ENCODE peak calls at places on chromosomes 3 and 15, in six cellular contexts. T is H9, S is IMR-90, J is mesenchymal stem cell, B is H1, E is trophoblast cell. D is an unnamed sample.

GRCh38 chr15:96181873-96182301 is 148.6 kb upstream of the NR2F2 start:
- DNase-seq in T (no peak), S (peak), J (peak), B (no peak), E (peak), D (no peak)

GRCh38 chr15:75235760-75236729 is 22.1 kb upstream of the GOLGA6C start:
- DNase-seq in T (no peak), S (no peak), J (no peak), B (no peak), E (no peak), D (no peak)

GRCh38 chr3:45565341-45565740 is 29.2 kb upstream of the LIMD1 start:
- DNase-seq in T (no peak), S (no peak), J (no peak), B (no peak), E (no peak), D (no peak)

GRCh38 chr3:194487289-194488006 is 646 bp upstream of the ATP13A3 start:
- DNase-seq in T (peak), S (no peak), J (no peak), B (no peak), E (peak), D (no peak)

GRCh38 chr3:195587406-195587805 is 3.7 kb upstream of the APOD start:
- DNase-seq in T (no peak), S (no peak), J (no peak), B (no peak), E (no peak), D (no peak)

GRCh38 chr3:11385908-11386307 is 113.7 kb downstream of the ATG7 start:
- DNase-seq in T (no peak), S (peak), J (peak), B (no peak), E (no peak), D (no peak)

GRCh38 chr3:134885877-134886621 is 91.0 kb downstream of the EPHB1 start:
- DNase-seq in T (peak), S (no peak), J (no peak), B (peak), E (no peak), D (no peak)

GRCh38 chr15:73555080-73555479 is 78.1 kb downstream of the NPTN start:
- DNase-seq in T (no peak), S (no peak), J (no peak), B (no peak), E (no peak), D (no peak)

GRCh38 chr3:80190051-80190450 is 422.3 kb upstream of the ROBO1 start:
- DNase-seq in T (no peak), S (peak), J (peak), B (no peak), E (no peak), D (no peak)

GRCh38 chr15:47439146-47439869 is 278.0 kb upstream of the SEMA6D start:
- DNase-seq in T (no peak), S (peak), J (peak), B (no peak), E (no peak), D (no peak)

GRCh38 chr3:173893066-173893465 is 495.5 kb downstream of the NLGN1 start:
- DNase-seq in T (no peak), S (peak), J (no peak), B (no peak), E (no peak), D (no peak)

GRCh38 chr15:94611656-94612055 is 380.3 kb downstream of the MCTP2 start:
- DNase-seq in T (no peak), S (no peak), J (no peak), B (no peak), E (no peak), D (no peak)

GRCh38 chr15:89132611-89133242 is 44.5 kb downstream of the ABHD2 start:
- DNase-seq in T (no peak), S (no peak), J (no peak), B (no peak), E (no peak), D (no peak)

GRCh38 chr3:94226058-94226457 is 163.2 kb downstream of the NSUN3 start:
- DNase-seq in T (no peak), S (peak), J (peak), B (no peak), E (no peak), D (no peak)

GRCh38 chr3:156728267-156728985 is 54.0 kb downstream of the TIPARP start:
- DNase-seq in T (no peak), S (peak), J (peak), B (no peak), E (no peak), D (no peak)

GRCh38 chr3:60839242-60839641 is 412.0 kb downstream of the FHIT start:
- DNase-seq in T (no peak), S (no peak), J (peak), B (no peak), E (no peak), D (peak)

GRCh38 chr3:57169872-57170623 is 4.9 kb upstream of the IL17RD start:
- DNase-seq in T (peak), S (peak), J (peak), B (peak), E (peak), D (peak)

GRCh38 chr3:119524931-119525662 is 26.8 kb downstream of the TIMMDC1 start:
- DNase-seq in T (peak), S (no peak), J (peak), B (peak), E (peak), D (no peak)

GRCh38 chr15:33639051-33639450 is 328.3 kb downstream of the RYR3 start:
- DNase-seq in T (no peak), S (no peak), J (no peak), B (no peak), E (no peak), D (no peak)

GRCh38 chr3:78666458-78666800 is 1101.4 kb downstream of the ROBO1 start:
- DNase-seq in T (no peak), S (peak), J (no peak), B (no peak), E (peak), D (no peak)

GRCh38 chr15:60384526-60385127 is 13.2 kb downstream of the ANXA2 start:
- DNase-seq in T (no peak), S (no peak), J (no peak), B (no peak), E (no peak), D (no peak)
- H4K91ac ChIP-seq in T (no peak), S (no peak), J (no peak), B (no peak), E (no peak), D (no peak)

DNA sequence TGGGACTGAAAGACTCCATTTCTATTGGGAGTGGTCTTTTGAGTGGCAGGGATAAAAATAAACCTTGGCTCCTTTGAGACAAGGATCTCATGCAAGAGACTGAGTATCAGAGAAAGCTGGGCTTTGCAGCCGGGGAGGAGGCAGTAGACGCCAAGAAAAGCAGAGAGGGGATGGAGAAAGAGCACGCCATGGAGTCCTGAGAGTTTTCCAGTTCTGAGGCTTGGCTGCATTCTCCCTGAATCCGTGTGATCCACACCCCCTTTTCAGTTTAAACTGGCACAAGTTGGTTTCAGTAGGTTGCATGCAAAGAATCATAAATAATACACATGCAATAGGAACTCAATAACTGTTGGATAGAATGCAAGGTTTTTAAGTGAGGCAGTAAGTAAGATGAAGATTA is 12.4 kb upstream of the PDIA5 start:
- DNase-seq in T (no peak), S (no peak), J (no peak), B (no peak), E (no peak), D (no peak)
- H3K14ac ChIP-seq in T (no peak), S (no peak), J (no peak), B (no peak), E (no peak), D (no peak)

GRCh38 chr3:115072265-115073008 is 74.7 kb downstream of the ZBTB20 start:
- DNase-seq in T (no peak), S (peak), J (no peak), B (no peak), E (no peak), D (no peak)
- H4K91ac ChIP-seq in T (no peak), S (no peak), J (no peak), B (no peak), E (no peak), D (no peak)

GRCh38 chr3:8737301-8737700 is 3.7 kb downstream of the CAV3 start:
- DNase-seq in T (no peak), S (no peak), J (no peak), B (no peak), E (no peak), D (no peak)
- H3K14ac ChIP-seq in T (no peak), S (no peak), J (no peak), B (no peak), E (no peak), D (no peak)

DNA sequence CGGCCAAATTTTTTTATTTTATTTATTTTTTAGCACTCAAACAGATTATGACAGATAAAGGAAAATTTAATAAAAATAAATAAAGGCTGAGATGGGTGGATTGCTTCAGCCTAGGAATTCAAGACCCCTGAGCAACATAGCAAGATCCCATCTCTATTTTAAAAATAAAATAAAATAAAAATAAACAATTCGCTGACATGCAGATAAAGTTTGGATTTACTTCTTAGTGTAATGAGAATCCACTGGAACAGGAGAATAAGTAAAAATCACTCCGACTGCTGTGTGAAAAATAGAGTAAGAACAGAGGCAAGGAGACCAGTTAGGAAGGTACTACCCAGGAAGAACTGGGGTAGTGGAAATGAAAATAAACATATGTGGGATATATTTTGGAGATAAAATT is 5.6 kb downstream of the PIK3CB start:
- DNase-seq in T (no peak), S (no peak), J (no peak), B (no peak), E (peak), D (no peak)
- H4K91ac ChIP-seq in T (peak), S (no peak), J (no peak), B (no peak), E (no peak), D (no peak)

DNA sequence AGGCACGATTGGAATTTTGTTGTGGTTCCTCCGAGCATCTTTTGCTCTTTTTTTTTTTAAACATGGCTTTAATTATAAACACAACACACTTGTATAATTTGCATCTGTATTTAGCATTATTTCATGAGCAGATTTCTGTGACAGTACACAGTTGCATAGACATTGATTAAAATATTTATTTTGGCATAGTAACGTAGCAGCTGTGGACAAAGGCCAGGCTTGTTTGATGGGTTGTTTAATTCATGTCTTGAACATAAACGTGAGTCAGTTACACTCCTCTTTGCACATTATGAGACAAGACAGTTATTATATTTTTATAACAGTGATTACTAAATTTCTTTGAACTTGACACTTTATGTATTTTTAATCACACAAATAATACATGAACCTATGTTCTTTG is 182.5 kb downstream of the CACNA2D3 start:
- DNase-seq in T (no peak), S (no peak), J (no peak), B (no peak), E (no peak), D (no peak)
- H3K14ac ChIP-seq in T (no peak), S (no peak), J (no peak), B (no peak), E (no peak), D (no peak)

GRCh38 chr3:55708242-55708641 is 221.1 kb upstream of the WNT5A start:
- DNase-seq in T (no peak), S (no peak), J (peak), B (no peak), E (no peak), D (no peak)
- H4K91ac ChIP-seq in T (no peak), S (no peak), J (no peak), B (no peak), E (no peak), D (no peak)